ENCODE peak calls at places on chromosomes 12 and 14, in eight cellular contexts. One of them, this sample, is unnamed.

GRCh38 chr12:19234171-19234704 is 104.7 kb downstream of the PLEKHA5 start:
- DNase-seq in ovary: no peak
- DNase-seq in AG04449: no peak
- DNase-seq in kidney: no peak
- DNase-seq in GM23338: no peak
- DNase-seq in tibial artery: no peak
- DNase-seq in choroid plexus epithelial cell: peak
- DNase-seq in keratinocyte: no peak
- DNase-seq in this sample: no peak

GRCh38 chr14:93528884-93529558 is 98.3 kb downstream of the UNC79 start:
- DNase-seq in ovary: no peak
- DNase-seq in AG04449: no peak
- DNase-seq in kidney: no peak
- DNase-seq in GM23338: no peak
- DNase-seq in tibial artery: no peak
- DNase-seq in choroid plexus epithelial cell: no peak
- DNase-seq in keratinocyte: no peak
- DNase-seq in this sample: no peak

GRCh38 chr12:5220835-5221234 is 177.2 kb downstream of the KCNA5 start:
- DNase-seq in ovary: no peak
- DNase-seq in AG04449: no peak
- DNase-seq in kidney: no peak
- DNase-seq in GM23338: no peak
- DNase-seq in tibial artery: no peak
- DNase-seq in choroid plexus epithelial cell: no peak
- DNase-seq in keratinocyte: no peak
- DNase-seq in this sample: no peak

GRCh38 chr12:55687746-55688145 is 20.0 kb downstream of the ITGA7 start:
- DNase-seq in ovary: no peak
- DNase-seq in AG04449: no peak
- DNase-seq in kidney: peak
- DNase-seq in GM23338: no peak
- DNase-seq in tibial artery: no peak
- DNase-seq in choroid plexus epithelial cell: no peak
- DNase-seq in keratinocyte: no peak
- DNase-seq in this sample: peak

GRCh38 chr12:119869720-119870119 is 7.4 kb downstream of the CIT start:
- DNase-seq in ovary: no peak
- DNase-seq in AG04449: peak
- DNase-seq in kidney: no peak
- DNase-seq in GM23338: no peak
- DNase-seq in tibial artery: peak
- DNase-seq in choroid plexus epithelial cell: peak
- DNase-seq in keratinocyte: peak
- DNase-seq in this sample: no peak

GRCh38 chr14:74973003-74973614 is 17.7 kb upstream of the PGF start:
- DNase-seq in ovary: no peak
- DNase-seq in AG04449: no peak
- DNase-seq in kidney: peak
- DNase-seq in GM23338: no peak
- DNase-seq in tibial artery: peak
- DNase-seq in choroid plexus epithelial cell: peak
- DNase-seq in keratinocyte: no peak
- DNase-seq in this sample: no peak

GRCh38 chr12:114981036-114981435 is 297.1 kb upstream of the TBX3 start:
- DNase-seq in ovary: no peak
- DNase-seq in AG04449: no peak
- DNase-seq in kidney: no peak
- DNase-seq in GM23338: no peak
- DNase-seq in tibial artery: no peak
- DNase-seq in choroid plexus epithelial cell: no peak
- DNase-seq in keratinocyte: no peak
- DNase-seq in this sample: no peak

GRCh38 chr12:80156306-80156705 is 57.0 kb downstream of the OTOGL start:
- DNase-seq in ovary: no peak
- DNase-seq in AG04449: no peak
- DNase-seq in kidney: no peak
- DNase-seq in GM23338: no peak
- DNase-seq in tibial artery: no peak
- DNase-seq in choroid plexus epithelial cell: no peak
- DNase-seq in keratinocyte: no peak
- DNase-seq in this sample: no peak

GRCh38 chr14:85483652-85484051 is 46.3 kb upstream of the FLRT2 start:
- DNase-seq in ovary: no peak
- DNase-seq in AG04449: no peak
- DNase-seq in kidney: no peak
- DNase-seq in GM23338: no peak
- DNase-seq in tibial artery: no peak
- DNase-seq in choroid plexus epithelial cell: no peak
- DNase-seq in keratinocyte: no peak
- DNase-seq in this sample: no peak

GRCh38 chr12:1616233-1617066 is 12.6 kb upstream of the WNT5B start:
- DNase-seq in ovary: no peak
- DNase-seq in AG04449: no peak
- DNase-seq in kidney: no peak
- DNase-seq in GM23338: no peak
- DNase-seq in tibial artery: no peak
- DNase-seq in choroid plexus epithelial cell: no peak
- DNase-seq in keratinocyte: no peak
- DNase-seq in this sample: no peak

GRCh38 chr12:124389537-124390441 is 94.9 kb downstream of the RFLNA start:
- DNase-seq in ovary: peak
- DNase-seq in AG04449: no peak
- DNase-seq in kidney: no peak
- DNase-seq in GM23338: no peak
- DNase-seq in tibial artery: no peak
- DNase-seq in choroid plexus epithelial cell: no peak
- DNase-seq in keratinocyte: no peak
- DNase-seq in this sample: no peak

GRCh38 chr14:52863339-52863700 is 71.9 kb upstream of the GNPNAT1 start:
- DNase-seq in ovary: no peak
- DNase-seq in AG04449: no peak
- DNase-seq in kidney: no peak
- DNase-seq in GM23338: no peak
- DNase-seq in tibial artery: no peak
- DNase-seq in choroid plexus epithelial cell: peak
- DNase-seq in keratinocyte: no peak
- DNase-seq in this sample: no peak

GRCh38 chr12:57276935-57277563 is 26.1 kb upstream of the STAC3 start:
- DNase-seq in ovary: no peak
- DNase-seq in AG04449: no peak
- DNase-seq in kidney: no peak
- DNase-seq in GM23338: peak
- DNase-seq in tibial artery: no peak
- DNase-seq in choroid plexus epithelial cell: peak
- DNase-seq in keratinocyte: no peak
- DNase-seq in this sample: no peak

GRCh38 chr12:120286768-120287490 is 4.8 kb downstream of the RNU4-2 start:
- DNase-seq in ovary: no peak
- DNase-seq in AG04449: no peak
- DNase-seq in kidney: no peak
- DNase-seq in GM23338: peak
- DNase-seq in tibial artery: no peak
- DNase-seq in choroid plexus epithelial cell: no peak
- DNase-seq in keratinocyte: no peak
- DNase-seq in this sample: no peak

GRCh38 chr14:65937079-65937803 is 524.7 kb downstream of the FUT8 start:
- DNase-seq in ovary: no peak
- DNase-seq in AG04449: no peak
- DNase-seq in kidney: no peak
- DNase-seq in GM23338: peak
- DNase-seq in tibial artery: no peak
- DNase-seq in choroid plexus epithelial cell: no peak
- DNase-seq in keratinocyte: no peak
- DNase-seq in this sample: no peak

GRCh38 chr14:84403585-84403984 is 1126.4 kb upstream of the FLRT2 start:
- DNase-seq in ovary: no peak
- DNase-seq in AG04449: no peak
- DNase-seq in kidney: no peak
- DNase-seq in GM23338: peak
- DNase-seq in tibial artery: no peak
- DNase-seq in choroid plexus epithelial cell: no peak
- DNase-seq in keratinocyte: no peak
- DNase-seq in this sample: no peak

GRCh38 chr14:94681300-94682060 is 69.3 kb downstream of the SERPINA3 start:
- DNase-seq in ovary: peak
- DNase-seq in AG04449: no peak
- DNase-seq in kidney: no peak
- DNase-seq in GM23338: peak
- DNase-seq in tibial artery: no peak
- DNase-seq in choroid plexus epithelial cell: peak
- DNase-seq in keratinocyte: peak
- DNase-seq in this sample: no peak
- TF ChIP-seq CTCF in ovary: no peak
- TF ChIP-seq CTCF in AG04449: peak
- TF ChIP-seq CTCF in kidney: peak
- TF ChIP-seq CTCF in GM23338: peak
- TF ChIP-seq CTCF in tibial artery: no peak
- TF ChIP-seq CTCF in choroid plexus epithelial cell: peak
- TF ChIP-seq CTCF in keratinocyte: peak
- TF ChIP-seq CTCF in this sample: peak

DNA sequence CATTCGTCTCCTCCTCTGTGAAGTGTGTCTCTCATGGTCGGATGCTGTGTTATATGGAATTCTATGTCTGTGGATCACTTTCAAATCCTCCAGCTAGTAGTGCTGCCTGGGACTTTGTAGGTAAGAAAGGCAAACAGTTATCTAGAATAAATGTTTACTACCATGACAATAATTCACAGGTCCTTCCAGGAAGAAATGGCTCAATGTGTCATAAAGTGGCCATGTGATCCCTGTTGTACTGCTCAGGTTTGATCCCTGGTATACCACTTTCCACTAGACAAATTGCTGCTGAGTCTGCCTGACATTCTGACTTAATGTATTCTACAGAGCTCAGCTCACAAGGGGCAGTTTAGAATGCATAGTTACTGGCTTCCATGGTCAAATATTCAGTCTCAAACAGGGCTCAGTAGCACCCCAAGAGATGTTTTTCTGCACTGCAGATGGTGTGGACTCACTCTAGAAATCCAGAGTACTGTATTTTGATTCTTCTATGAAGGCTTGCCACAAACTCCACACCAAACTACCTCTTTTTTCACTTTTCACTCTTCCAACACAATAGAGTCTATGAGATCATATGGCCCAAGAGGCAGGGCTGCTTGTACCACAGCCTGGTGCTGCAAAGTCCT is 21.8 kb downstream of the TSHR start:
- DNase-seq in ovary: no peak
- DNase-seq in AG04449: no peak
- DNase-seq in kidney: no peak
- DNase-seq in GM23338: peak
- DNase-seq in tibial artery: no peak
- DNase-seq in choroid plexus epithelial cell: no peak
- DNase-seq in keratinocyte: no peak
- DNase-seq in this sample: no peak
- TF ChIP-seq CTCF in ovary: no peak
- TF ChIP-seq CTCF in AG04449: no peak
- TF ChIP-seq CTCF in kidney: no peak
- TF ChIP-seq CTCF in GM23338: peak
- TF ChIP-seq CTCF in tibial artery: no peak
- TF ChIP-seq CTCF in choroid plexus epithelial cell: peak
- TF ChIP-seq CTCF in keratinocyte: no peak
- TF ChIP-seq CTCF in this sample: no peak

GRCh38 chr14:70086685-70087379 is 101.9 kb downstream of the SLC8A3 start:
- DNase-seq in ovary: no peak
- DNase-seq in AG04449: no peak
- DNase-seq in kidney: no peak
- DNase-seq in GM23338: peak
- DNase-seq in tibial artery: no peak
- DNase-seq in choroid plexus epithelial cell: peak
- DNase-seq in keratinocyte: no peak
- DNase-seq in this sample: no peak
- TF ChIP-seq CTCF in ovary: no peak
- TF ChIP-seq CTCF in AG04449: peak
- TF ChIP-seq CTCF in kidney: peak
- TF ChIP-seq CTCF in GM23338: peak
- TF ChIP-seq CTCF in tibial artery: no peak
- TF ChIP-seq CTCF in choroid plexus epithelial cell: peak
- TF ChIP-seq CTCF in keratinocyte: peak
- TF ChIP-seq CTCF in this sample: peak

GRCh38 chr12:26127404-26127803 is 2.6 kb upstream of the BHLHE41 start:
- DNase-seq in ovary: no peak
- DNase-seq in AG04449: no peak
- DNase-seq in kidney: no peak
- DNase-seq in GM23338: no peak
- DNase-seq in tibial artery: no peak
- DNase-seq in choroid plexus epithelial cell: no peak
- DNase-seq in keratinocyte: no peak
- DNase-seq in this sample: no peak

GRCh38 chr12:26125451-26126339 is 858 bp upstream of the BHLHE41 start:
- DNase-seq in ovary: peak
- DNase-seq in AG04449: peak
- DNase-seq in kidney: peak
- DNase-seq in GM23338: peak
- DNase-seq in tibial artery: peak
- DNase-seq in choroid plexus epithelial cell: peak
- DNase-seq in keratinocyte: peak
- DNase-seq in this sample: no peak

GRCh38 chr12:26124491-26125450 is at the start of gene BHLHE41:
- DNase-seq in ovary: peak
- DNase-seq in AG04449: no peak
- DNase-seq in kidney: peak
- DNase-seq in GM23338: peak
- DNase-seq in tibial artery: peak
- DNase-seq in choroid plexus epithelial cell: peak
- DNase-seq in keratinocyte: no peak
- DNase-seq in this sample: no peak

GRCh38 chr12:26128180-26128579 is 3.3 kb upstream of the BHLHE41 start:
- DNase-seq in ovary: no peak
- DNase-seq in AG04449: no peak
- DNase-seq in kidney: no peak
- DNase-seq in GM23338: no peak
- DNase-seq in tibial artery: no peak
- DNase-seq in choroid plexus epithelial cell: no peak
- DNase-seq in keratinocyte: no peak
- DNase-seq in this sample: no peak

DNA sequence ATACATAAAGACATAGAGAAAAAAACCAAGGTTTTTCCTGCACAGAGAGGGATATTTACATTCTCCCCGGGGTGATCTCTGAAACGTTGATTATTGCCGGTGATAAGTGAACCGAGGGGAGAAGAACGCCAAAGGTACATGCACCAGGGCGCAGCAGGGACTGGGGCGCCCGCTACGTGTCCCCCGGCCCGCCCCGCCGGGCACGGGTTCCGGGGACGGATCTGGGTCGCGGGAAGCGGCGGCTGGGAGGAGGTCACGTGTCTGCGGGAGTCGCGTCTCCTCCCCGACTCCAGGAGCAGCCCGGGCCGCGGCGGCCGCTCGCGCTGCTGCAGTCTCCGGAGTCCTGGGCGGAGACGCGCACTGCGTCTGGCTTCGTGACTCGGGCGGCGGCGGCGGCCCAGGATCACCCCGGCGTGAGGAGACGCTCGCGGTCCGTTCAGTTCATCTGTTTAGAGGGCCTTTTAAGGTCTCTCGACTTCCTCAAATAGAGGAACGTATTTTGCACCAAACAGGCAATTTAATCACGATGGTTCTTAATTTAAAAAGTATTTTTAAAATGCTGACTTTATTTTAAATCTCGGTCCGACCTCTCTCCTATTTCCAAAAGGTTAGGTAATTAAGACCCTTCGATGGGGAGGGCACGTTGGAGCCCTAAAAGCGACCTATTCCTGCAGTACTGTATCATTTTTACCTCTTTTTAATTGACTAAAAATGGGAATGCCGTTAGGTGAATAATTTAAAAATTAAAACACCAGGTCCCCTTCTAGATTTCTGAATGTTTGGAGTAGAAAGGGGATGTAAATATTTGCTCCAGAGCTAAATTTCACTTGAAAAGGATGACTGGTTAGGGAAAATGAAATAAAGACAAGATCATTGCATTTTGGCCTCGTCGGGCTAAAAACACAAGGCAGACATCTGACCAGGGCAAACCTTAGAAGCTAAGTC is 1.8 kb upstream of the BHLHE41 start:
- DNase-seq in ovary: peak
- DNase-seq in AG04449: no peak
- DNase-seq in kidney: peak
- DNase-seq in GM23338: peak
- DNase-seq in tibial artery: peak
- DNase-seq in choroid plexus epithelial cell: peak
- DNase-seq in keratinocyte: no peak
- DNase-seq in this sample: peak
- TF ChIP-seq CTCF in ovary: no peak
- TF ChIP-seq CTCF in AG04449: no peak
- TF ChIP-seq CTCF in kidney: peak
- TF ChIP-seq CTCF in GM23338: no peak
- TF ChIP-seq CTCF in tibial artery: no peak
- TF ChIP-seq CTCF in choroid plexus epithelial cell: peak
- TF ChIP-seq CTCF in keratinocyte: no peak
- TF ChIP-seq CTCF in this sample: peak

This sample was measured in chondrocyte.